ENCODE peak calls at places on chromosomes 4 and X, in nine cellular contexts. I is GM12878, H is GM23338, B is SK-N-SH, C is A549, L is K562, Z is HCT116, D is HepG2, G is HL-60. Y is an unnamed sample.

GRCh38 chr4:138204507-138204906 is 37.6 kb downstream of the SLC7A11 start:
- DNase-seq in I (no peak), H (no peak), B (no peak), C (no peak), L (no peak), Z (no peak), D (peak), G (no peak), Y (no peak)

GRCh38 chr4:86878640-86879039 is 13.6 kb downstream of the C4orf36 start:
- DNase-seq in I (no peak), H (peak), B (no peak), C (no peak), L (no peak), Z (no peak), D (no peak), G (no peak), Y (no peak)

GRCh38 chr4:75099321-75099720 is 166.4 kb downstream of the PARM1 start:
- DNase-seq in I (peak), H (no peak), B (no peak), C (no peak), L (no peak), Z (no peak), D (no peak), G (no peak), Y (no peak)

GRCh38 chr4:16417198-16417597 is 190.9 kb upstream of the TAPT1 start:
- DNase-seq in I (no peak), H (no peak), B (no peak), C (no peak), L (no peak), Z (no peak), D (no peak), G (no peak), Y (no peak)

GRCh38 chr4:10164877-10165283 is 48.3 kb upstream of the WDR1 start:
- DNase-seq in I (no peak), H (peak), B (peak), C (peak), L (peak), Z (peak), D (peak), G (no peak), Y (no peak)

GRCh38 chrX:154403192-154403591 is 5.0 kb downstream of the RPL10 start:
- DNase-seq in I (no peak), H (no peak), B (no peak), C (no peak), L (no peak), Z (no peak), D (no peak), G (no peak), Y (no peak)

GRCh38 chr4:152709675-152710438 is 30.1 kb upstream of the TMEM154 start:
- DNase-seq in I (peak), H (peak), B (no peak), C (no peak), L (no peak), Z (no peak), D (no peak), G (no peak), Y (no peak)

GRCh38 chr4:86626066-86626465 is 32.0 kb downstream of the PTPN13 start:
- DNase-seq in I (no peak), H (no peak), B (peak), C (no peak), L (no peak), Z (no peak), D (no peak), G (no peak), Y (no peak)

GRCh38 chr4:89572224-89572858 is 264.6 kb downstream of the SNCA start:
- DNase-seq in I (no peak), H (peak), B (no peak), C (no peak), L (no peak), Z (no peak), D (no peak), G (no peak), Y (no peak)

GRCh38 chr4:102299708-102300107 is 45.6 kb downstream of the SLC39A8 start:
- DNase-seq in I (no peak), H (peak), B (peak), C (peak), L (peak), Z (peak), D (peak), G (no peak), Y (peak)

GRCh38 chr4:2373532-2373931 is 44.9 kb downstream of the ZFYVE28 start:
- DNase-seq in I (no peak), H (no peak), B (no peak), C (no peak), L (no peak), Z (no peak), D (no peak), G (no peak), Y (no peak)

GRCh38 chr4:3313139-3313538 is 20.3 kb downstream of the RGS12 start:
- DNase-seq in I (no peak), H (no peak), B (no peak), C (no peak), L (no peak), Z (no peak), D (no peak), G (no peak), Y (no peak)

GRCh38 chrX:120350458-120351138 is 11.3 kb upstream of the ATP1B4 start:
- DNase-seq in I (no peak), H (no peak), B (no peak), C (no peak), L (no peak), Z (no peak), D (no peak), G (no peak), Y (no peak)

GRCh38 chr4:87406462-87406861 is 15.5 kb upstream of the HSD17B11 start:
- DNase-seq in I (no peak), H (no peak), B (no peak), C (no peak), L (no peak), Z (no peak), D (no peak), G (no peak), Y (no peak)

DNA sequence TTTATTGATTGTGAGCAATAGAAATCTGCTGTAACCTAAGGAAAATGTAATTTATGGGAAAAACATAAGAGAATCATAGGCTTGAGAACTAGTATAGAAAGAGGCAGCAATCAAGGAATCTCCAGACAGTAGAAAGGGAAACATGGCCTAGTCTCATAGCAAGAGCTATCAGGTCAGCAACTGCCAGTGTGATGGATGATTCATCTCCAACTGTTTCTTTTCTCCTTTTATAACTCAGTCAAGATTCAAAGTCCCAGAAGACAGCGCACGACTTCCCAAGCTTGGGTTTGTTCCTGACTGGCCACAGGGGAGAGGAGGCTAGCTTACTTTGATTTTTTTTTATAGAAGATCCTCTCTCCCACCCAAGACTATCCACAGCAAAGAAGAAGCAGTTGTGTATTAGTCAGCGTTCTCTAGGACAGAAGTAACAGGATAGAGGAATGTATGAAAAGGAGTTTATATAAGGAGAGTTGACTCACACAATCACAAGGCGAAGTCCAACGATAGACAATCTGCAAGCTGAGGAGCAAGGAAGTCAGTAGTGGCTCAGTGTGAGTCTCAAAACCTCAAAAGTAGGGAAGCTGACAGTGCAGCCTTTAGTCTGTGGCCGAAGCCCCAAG is 181.5 kb downstream of the GC start:
- DNase-seq in I (no peak), H (no peak), B (no peak), C (no peak), L (no peak), Z (no peak), D (no peak), G (no peak), Y (no peak)
- TF ChIP-seq REST in I (no peak), H (no peak), B (no peak), C (no peak), L (no peak), Z (no peak), D (no peak), G (no peak), Y (no peak)

GRCh38 chr4:113675731-113676707 is 85.5 kb downstream of the CAMK2D start:
- DNase-seq in I (no peak), H (no peak), B (no peak), C (no peak), L (no peak), Z (no peak), D (peak), G (no peak), Y (no peak)

GRCh38 chr4:113674733-113675132 is 86.8 kb downstream of the CAMK2D start:
- DNase-seq in I (no peak), H (no peak), B (no peak), C (no peak), L (no peak), Z (no peak), D (no peak), G (no peak), Y (no peak)

GRCh38 chr4:113677333-113677732 is 84.2 kb downstream of the CAMK2D start:
- DNase-seq in I (no peak), H (no peak), B (no peak), C (no peak), L (no peak), Z (no peak), D (no peak), G (no peak), Y (no peak)

GRCh38 chr4:113682730-113683129 is 78.8 kb downstream of the CAMK2D start:
- DNase-seq in I (no peak), H (no peak), B (no peak), C (no peak), L (no peak), Z (no peak), D (no peak), G (no peak), Y (no peak)

GRCh38 chr4:113678651-113679050 is 82.9 kb downstream of the CAMK2D start:
- DNase-seq in I (no peak), H (no peak), B (no peak), C (no peak), L (no peak), Z (no peak), D (no peak), G (no peak), Y (no peak)
- TF ChIP-seq REST in I (no peak), H (no peak), B (no peak), C (no peak), L (no peak), Z (no peak), D (no peak), G (no peak), Y (no peak)

DNA sequence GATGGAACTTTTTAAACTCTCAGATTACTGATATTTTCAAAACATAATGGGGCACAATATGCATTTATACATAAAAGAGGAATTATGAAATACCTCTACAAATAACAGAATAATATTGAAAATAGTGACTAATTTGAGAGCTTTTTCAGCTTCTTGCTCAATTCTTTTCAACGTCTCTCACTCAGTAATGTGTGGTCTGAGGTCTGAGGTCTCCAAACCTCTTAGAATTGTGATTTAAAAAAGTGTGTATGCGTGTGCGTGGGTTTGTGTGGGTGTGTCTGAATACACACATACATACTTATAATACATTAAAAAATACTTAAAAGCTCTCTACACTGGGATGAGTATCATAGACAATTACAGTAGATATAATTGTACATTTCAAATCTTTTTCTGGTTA is 7.9 kb downstream of the NDNF start:
- DNase-seq in I (no peak), H (no peak), B (no peak), C (no peak), L (no peak), Z (no peak), D (no peak), G (peak), Y (no peak)
- TF ChIP-seq REST in I (no peak), H (no peak), B (no peak), C (no peak), L (no peak), Z (no peak), D (no peak), G (no peak), Y (no peak)

DNA sequence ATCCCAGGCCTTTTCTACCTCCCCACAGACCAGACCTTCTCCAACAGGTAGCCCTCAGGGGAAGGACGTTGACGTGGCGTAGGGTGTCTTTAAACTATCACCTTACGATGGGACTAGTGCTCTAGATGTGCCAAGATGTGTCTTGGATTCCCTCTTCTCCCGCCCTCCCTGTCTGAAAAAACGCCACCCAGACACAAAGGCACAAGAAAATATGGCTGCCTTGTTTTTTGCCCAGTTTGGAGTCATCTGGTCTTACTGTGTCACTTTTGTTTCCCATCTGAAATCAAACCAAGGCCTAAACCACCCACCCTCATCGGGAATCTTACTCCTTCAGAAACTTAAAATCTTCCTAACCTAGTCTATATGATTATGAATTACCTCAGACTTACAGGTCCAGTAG is 235.4 kb downstream of the OR13H1 start:
- DNase-seq in I (no peak), H (no peak), B (no peak), C (no peak), L (no peak), Z (no peak), D (no peak), G (no peak), Y (no peak)
- TF ChIP-seq REST in I (no peak), H (no peak), B (no peak), C (no peak), L (no peak), Z (no peak), D (no peak), G (no peak), Y (no peak)

GRCh38 chr4:24103434-24104168 is 213.8 kb upstream of the PPARGC1A start:
- DNase-seq in I (no peak), H (no peak), B (no peak), C (no peak), L (no peak), Z (no peak), D (no peak), G (no peak), Y (no peak)
- TF ChIP-seq REST in I (no peak), H (no peak), B (no peak), C (no peak), L (no peak), Z (no peak), D (no peak), G (no peak), Y (no peak)

DNA sequence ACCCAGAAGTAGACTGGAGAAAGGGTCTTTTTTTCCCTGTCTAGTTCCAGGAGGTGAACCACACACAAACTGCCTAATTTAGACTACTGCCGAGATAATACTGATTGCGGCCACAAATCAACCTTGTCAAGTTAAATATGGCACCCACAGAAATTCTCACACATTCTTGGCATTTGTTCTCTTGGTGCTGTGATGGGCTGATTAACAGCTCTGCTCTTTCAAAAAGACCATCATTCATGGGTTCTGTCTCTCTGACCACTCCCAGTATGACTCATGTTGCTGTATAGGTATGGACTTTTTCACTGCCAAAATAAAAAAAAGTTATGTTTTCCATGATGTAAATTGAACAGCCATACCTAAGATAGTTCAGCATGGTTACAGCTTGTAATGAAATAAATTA is 1003.5 kb upstream of the LCORL start:
- DNase-seq in I (no peak), H (no peak), B (no peak), C (no peak), L (no peak), Z (no peak), D (no peak), G (no peak), Y (no peak)
- TF ChIP-seq REST in I (no peak), H (no peak), B (no peak), C (no peak), L (no peak), Z (no peak), D (no peak), G (no peak), Y (no peak)

DNA sequence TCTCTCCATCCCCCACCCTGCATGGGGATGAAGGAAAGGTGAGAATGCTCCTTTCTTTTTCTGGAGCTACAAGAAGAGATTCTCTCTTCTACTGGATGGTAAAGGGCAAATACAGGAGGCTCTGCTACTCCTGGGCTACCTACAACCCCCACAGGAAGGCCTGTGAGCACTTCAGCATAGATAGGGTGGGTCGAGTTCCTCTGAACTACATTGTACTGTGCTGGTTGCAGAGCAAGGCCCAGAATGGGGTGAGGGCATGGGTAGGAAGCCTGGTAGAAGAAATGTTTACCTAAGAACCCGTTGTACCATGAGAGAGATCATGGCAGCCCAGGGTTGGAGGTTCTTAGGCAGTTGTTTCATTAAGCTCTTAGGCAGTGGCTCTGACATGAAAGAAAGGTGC is 510.4 kb downstream of the MID1IP1 start:
- DNase-seq in I (no peak), H (no peak), B (no peak), C (no peak), L (no peak), Z (no peak), D (no peak), G (no peak), Y (no peak)
- TF ChIP-seq REST in I (no peak), H (no peak), B (no peak), C (no peak), L (no peak), Z (no peak), D (no peak), G (no peak), Y (no peak)